ENCODE peak calls at places on chromosomes 3 and 15, in four cellular contexts. One of them, this sample, is unnamed.

GRCh38 chr15:80072285-80072684 is 12.8 kb downstream of the ZFAND6 start:
- DNase-seq in K562: peak
- DNase-seq in IMR-90: peak
- DNase-seq in GM12878: peak
- DNase-seq in this sample: peak

GRCh38 chr3:132840201-132840700 is 118.0 kb upstream of the NPHP3 start:
- DNase-seq in IMR-90: no peak
- DNase-seq in GM12878: no peak
- DNase-seq in K562: no peak
- DNase-seq in this sample: no peak

GRCh38 chr3:33006081-33006480 is 54.6 kb downstream of the CCR4 start:
- DNase-seq in GM12878: no peak
- DNase-seq in K562: no peak
- DNase-seq in IMR-90: no peak
- DNase-seq in this sample: no peak

GRCh38 chr15:20358066-20358780 is 183.4 kb downstream of the GOLGA6L6 start:
- DNase-seq in IMR-90: no peak
- DNase-seq in GM12878: no peak
- DNase-seq in K562: no peak
- DNase-seq in this sample: no peak

GRCh38 chr3:11379238-11379823 is 107.1 kb downstream of the ATG7 start:
- DNase-seq in IMR-90: peak
- DNase-seq in GM12878: peak
- DNase-seq in K562: no peak
- DNase-seq in this sample: peak

GRCh38 chr3:121724130-121724529 is 25.4 kb downstream of the GOLGB1 start:
- DNase-seq in GM12878: peak
- DNase-seq in K562: no peak
- DNase-seq in IMR-90: no peak
- DNase-seq in this sample: no peak

GRCh38 chr15:63502843-63503738 is 1.3 kb upstream of the USP3 start:
- DNase-seq in GM12878: peak
- DNase-seq in IMR-90: peak
- DNase-seq in K562: peak
- DNase-seq in this sample: peak

GRCh38 chr15:88661041-88661765 is 22.4 kb downstream of the ISG20 start:
- DNase-seq in K562: no peak
- DNase-seq in GM12878: no peak
- DNase-seq in IMR-90: peak
- DNase-seq in this sample: no peak

GRCh38 chr3:31871939-31872507 is 109.0 kb downstream of the OSBPL10 start:
- DNase-seq in IMR-90: no peak
- DNase-seq in GM12878: no peak
- DNase-seq in K562: no peak
- DNase-seq in this sample: no peak

GRCh38 chr15:48096813-48097212 is 24.0 kb upstream of the SLC24A5 start:
- DNase-seq in K562: no peak
- DNase-seq in GM12878: no peak
- DNase-seq in IMR-90: peak
- DNase-seq in this sample: no peak

GRCh38 chr3:123406598-123406997 is 42.3 kb downstream of the ADCY5 start:
- DNase-seq in K562: no peak
- DNase-seq in IMR-90: no peak
- DNase-seq in GM12878: no peak
- DNase-seq in this sample: no peak

GRCh38 chr3:188916934-188917391 is 254.8 kb upstream of the TPRG1 start:
- DNase-seq in IMR-90: no peak
- DNase-seq in GM12878: peak
- DNase-seq in K562: no peak
- DNase-seq in this sample: no peak

GRCh38 chr15:40768492-40769309 is 1.1 kb upstream of the C15orf62 start:
- DNase-seq in K562: no peak
- DNase-seq in IMR-90: no peak
- DNase-seq in GM12878: no peak
- DNase-seq in this sample: no peak

GRCh38 chr15:69559440-69560215 is 107.0 kb downstream of the RPLP1 start:
- DNase-seq in GM12878: no peak
- DNase-seq in K562: no peak
- DNase-seq in IMR-90: no peak
- DNase-seq in this sample: no peak

GRCh38 chr3:125110016-125110875 is 54.4 kb upstream of the HEG1 start:
- DNase-seq in K562: no peak
- DNase-seq in GM12878: no peak
- DNase-seq in IMR-90: peak
- DNase-seq in this sample: no peak

GRCh38 chr3:171979081-171979480 is 60.3 kb upstream of the FNDC3B start:
- DNase-seq in IMR-90: no peak
- DNase-seq in K562: no peak
- DNase-seq in GM12878: no peak
- DNase-seq in this sample: no peak

GRCh38 chr15:37107071-37107753 is 6.9 kb upstream of the MEIS2 start:
- DNase-seq in IMR-90: no peak
- DNase-seq in GM12878: no peak
- DNase-seq in K562: no peak
- DNase-seq in this sample: no peak

GRCh38 chr3:107412376-107412775 is 35.1 kb downstream of the CCDC54 start:
- DNase-seq in IMR-90: peak
- DNase-seq in K562: no peak
- DNase-seq in GM12878: no peak
- DNase-seq in this sample: no peak

GRCh38 chr15:101387591-101387990 is 92.5 kb upstream of the SNRPA1 start:
- DNase-seq in GM12878: no peak
- DNase-seq in K562: no peak
- DNase-seq in IMR-90: no peak
- DNase-seq in this sample: no peak

GRCh38 chr3:73052857-73053256 is 8.6 kb upstream of the EBLN2 start:
- DNase-seq in K562: no peak
- DNase-seq in GM12878: no peak
- DNase-seq in IMR-90: no peak
- DNase-seq in this sample: no peak
- TF ChIP-seq MXI1 in K562: no peak
- TF ChIP-seq MXI1 in GM12878: no peak
- TF ChIP-seq MXI1 in IMR-90: no peak
- TF ChIP-seq MXI1 in this sample: no peak

GRCh38 chr15:94277485-94277884 is 46.1 kb downstream of the MCTP2 start:
- DNase-seq in K562: no peak
- DNase-seq in GM12878: no peak
- DNase-seq in IMR-90: no peak
- DNase-seq in this sample: no peak

GRCh38 chr15:94274745-94275144 is 43.4 kb downstream of the MCTP2 start:
- DNase-seq in K562: no peak
- DNase-seq in GM12878: no peak
- DNase-seq in IMR-90: no peak
- DNase-seq in this sample: no peak

GRCh38 chr15:94269954-94270353 is 38.6 kb downstream of the MCTP2 start:
- DNase-seq in K562: no peak
- DNase-seq in GM12878: no peak
- DNase-seq in IMR-90: no peak
- DNase-seq in this sample: no peak

GRCh38 chr15:94270570-94270969 is 39.2 kb downstream of the MCTP2 start:
- DNase-seq in K562: no peak
- DNase-seq in IMR-90: no peak
- DNase-seq in GM12878: no peak
- DNase-seq in this sample: no peak

GRCh38 chr15:94272251-94272898 is 41.0 kb downstream of the MCTP2 start:
- DNase-seq in K562: no peak
- DNase-seq in GM12878: peak
- DNase-seq in IMR-90: no peak
- DNase-seq in this sample: no peak
- TF ChIP-seq MXI1 in K562: no peak
- TF ChIP-seq MXI1 in GM12878: no peak
- TF ChIP-seq MXI1 in IMR-90: no peak
- TF ChIP-seq MXI1 in this sample: no peak

GRCh38 chr15:100338971-100339444 is 2.8 kb downstream of the ADAMTS17 start:
- DNase-seq in IMR-90: peak
- DNase-seq in K562: peak
- DNase-seq in GM12878: no peak
- DNase-seq in this sample: peak

GRCh38 chr15:100340721-100341661 is 784 bp downstream of the ADAMTS17 start:
- DNase-seq in K562: no peak
- DNase-seq in IMR-90: no peak
- DNase-seq in GM12878: no peak
- DNase-seq in this sample: no peak

GRCh38 chr15:100343251-100343650 is 1.5 kb upstream of the ADAMTS17 start:
- DNase-seq in IMR-90: no peak
- DNase-seq in K562: no peak
- DNase-seq in GM12878: no peak
- DNase-seq in this sample: no peak

GRCh38 chr15:100339999-100340398 is 1.8 kb downstream of the ADAMTS17 start:
- DNase-seq in GM12878: no peak
- DNase-seq in K562: no peak
- DNase-seq in IMR-90: no peak
- DNase-seq in this sample: no peak

DNA sequence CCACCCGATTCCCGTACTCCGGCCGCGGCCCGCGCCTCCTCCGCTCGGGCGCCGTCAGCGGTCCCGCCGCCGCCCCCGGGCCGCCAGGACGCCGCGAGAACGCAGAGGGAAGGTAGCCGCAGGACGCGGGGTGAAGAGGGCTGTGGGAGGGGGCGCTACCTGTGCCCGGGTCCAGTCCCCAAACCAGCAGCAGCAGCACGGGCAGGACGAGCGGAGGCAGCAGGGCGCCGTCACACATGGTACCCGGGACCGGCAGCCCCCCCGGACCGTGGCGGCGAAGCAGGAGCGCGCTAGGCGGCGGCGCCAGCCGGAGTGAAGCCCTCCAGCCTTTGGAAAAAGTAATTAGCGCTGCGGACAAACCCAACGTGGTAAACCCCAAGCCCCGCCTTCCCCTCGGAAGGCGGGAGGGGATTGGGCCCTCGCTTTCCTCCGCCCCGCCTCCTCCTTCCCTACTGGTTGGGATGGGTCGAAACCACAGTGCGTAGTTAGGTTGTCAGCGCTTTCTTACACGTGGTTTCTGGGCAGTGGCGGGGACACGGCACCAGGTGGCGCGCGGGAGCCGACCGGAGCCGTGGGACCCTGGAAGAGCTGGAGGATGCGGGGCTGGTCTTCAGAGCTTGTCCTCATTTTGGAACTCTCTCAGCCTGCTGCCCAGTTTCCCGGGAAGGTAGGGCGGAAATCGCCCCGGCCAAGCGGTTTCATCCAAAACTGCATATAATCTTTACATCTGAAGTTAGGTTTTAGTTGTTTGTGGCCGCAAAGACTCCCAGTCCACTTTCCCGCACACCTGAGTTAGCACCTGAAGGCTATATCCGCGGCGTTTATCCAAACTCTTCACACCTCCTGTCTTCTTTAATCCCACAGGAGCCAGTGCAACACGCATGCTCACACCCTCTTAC is at the start of gene ADAMTS17:
- DNase-seq in GM12878: peak
- DNase-seq in IMR-90: peak
- DNase-seq in K562: peak
- DNase-seq in this sample: peak
- TF ChIP-seq MXI1 in GM12878: no peak
- TF ChIP-seq MXI1 in IMR-90: no peak
- TF ChIP-seq MXI1 in K562: no peak
- TF ChIP-seq MXI1 in this sample: peak

DNA sequence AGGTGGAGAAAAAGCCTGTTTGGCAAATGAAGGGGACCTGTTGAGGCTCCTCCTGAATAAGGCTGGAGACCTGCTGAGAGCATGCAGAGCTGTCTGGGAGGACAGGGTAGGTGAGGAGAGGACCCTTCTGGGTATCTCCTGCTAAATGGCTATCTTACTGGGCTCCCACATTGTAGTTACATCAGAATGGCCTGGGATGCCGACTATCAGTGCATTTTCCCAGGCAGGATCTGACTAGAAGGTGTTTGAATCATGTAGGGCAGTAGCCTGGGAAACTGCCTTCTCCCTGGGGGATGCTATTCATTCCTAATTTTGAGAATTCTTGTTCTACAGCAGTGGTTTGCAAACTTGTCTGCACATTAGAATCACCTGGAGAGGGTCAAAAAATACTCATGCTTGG is 631 bp downstream of the AGBL1 start:
- DNase-seq in GM12878: no peak
- DNase-seq in IMR-90: no peak
- DNase-seq in K562: no peak
- DNase-seq in this sample: no peak
- TF ChIP-seq MXI1 in GM12878: no peak
- TF ChIP-seq MXI1 in IMR-90: no peak
- TF ChIP-seq MXI1 in K562: no peak
- TF ChIP-seq MXI1 in this sample: no peak

GRCh38 chr3:195729476-195729875 is 8.7 kb downstream of the MUC20 start:
- DNase-seq in IMR-90: no peak
- DNase-seq in GM12878: no peak
- DNase-seq in K562: no peak
- DNase-seq in this sample: no peak

GRCh38 chr3:195732951-195733350 is 12.2 kb downstream of the MUC20 start:
- DNase-seq in K562: no peak
- DNase-seq in GM12878: no peak
- DNase-seq in IMR-90: peak
- DNase-seq in this sample: no peak

GRCh38 chr3:195731356-195731960 is 10.7 kb downstream of the MUC20 start:
- DNase-seq in IMR-90: no peak
- DNase-seq in K562: no peak
- DNase-seq in GM12878: no peak
- DNase-seq in this sample: no peak

GRCh38 chr3:195727596-195728195 is 6.9 kb downstream of the MUC20 start:
- DNase-seq in IMR-90: no peak
- DNase-seq in GM12878: no peak
- DNase-seq in K562: no peak
- DNase-seq in this sample: no peak
- TF ChIP-seq MXI1 in IMR-90: no peak
- TF ChIP-seq MXI1 in GM12878: no peak
- TF ChIP-seq MXI1 in K562: no peak
- TF ChIP-seq MXI1 in this sample: no peak

DNA sequence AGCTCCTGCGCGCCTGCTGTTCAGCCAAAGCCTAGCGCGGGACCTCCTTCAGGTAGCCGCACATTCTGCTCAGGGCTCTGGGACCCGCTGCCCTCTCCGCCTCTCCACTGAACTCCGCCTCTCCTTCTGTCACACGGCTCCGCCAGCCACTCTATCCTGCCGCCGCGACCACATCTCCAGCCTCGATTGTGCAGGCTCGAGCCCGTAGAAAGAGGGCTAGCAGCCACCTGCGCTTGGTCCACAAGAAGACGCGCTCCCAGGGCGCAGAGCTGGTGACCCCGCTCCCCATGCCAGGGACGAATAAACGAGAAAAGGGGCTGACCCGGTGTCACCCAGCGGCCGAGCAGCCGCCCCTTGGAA is 1.1 kb upstream of the VIPR1 start:
- DNase-seq in IMR-90: no peak
- DNase-seq in K562: no peak
- DNase-seq in GM12878: no peak
- DNase-seq in this sample: no peak
- TF ChIP-seq MXI1 in IMR-90: no peak
- TF ChIP-seq MXI1 in K562: no peak
- TF ChIP-seq MXI1 in GM12878: no peak
- TF ChIP-seq MXI1 in this sample: no peak

This sample was measured in HepG2.